ENCODE peak calls at places on chromosomes 2 and 18, in five cellular contexts. M is cortex of kidney; O is effector memory CD4-positive, alpha-beta T cell; L is KG1; W is brain microvascular endothelial cell. B is an unnamed sample.

GRCh38 chr2:99729104-99729503 is 239.3 kb upstream of the REV1 start:
- DNase-seq in M (no peak), O (no peak), L (no peak), W (peak), B (no peak)

GRCh38 chr2:88027709-88028389 is 11.5 kb upstream of the RNU2-63P start:
- DNase-seq in M (no peak), O (no peak), L (no peak), W (no peak), B (no peak)

GRCh38 chr2:56130463-56131070 is 53.2 kb upstream of the CCDC85A start:
- DNase-seq in M (no peak), O (no peak), L (no peak), W (peak), B (no peak)

GRCh38 chr2:128786800-128787478 is 468.3 kb upstream of the HS6ST1 start:
- DNase-seq in M (no peak), O (no peak), L (no peak), W (no peak), B (no peak)

GRCh38 chr2:44936715-44937687 is 4.5 kb upstream of the SIX3 start:
- DNase-seq in M (no peak), O (no peak), L (no peak), W (no peak), B (no peak)

GRCh38 chr2:28567076-28567471 is 71.2 kb downstream of the PLB1 start:
- DNase-seq in M (no peak), O (no peak), L (no peak), W (no peak), B (no peak)

GRCh38 chr2:241798631-241799521 is 10.1 kb upstream of the NEU4 start:
- DNase-seq in M (no peak), O (no peak), L (no peak), W (no peak), B (peak)

GRCh38 chr2:101418704-101419663 is 31.7 kb upstream of the CREG2 start:
- DNase-seq in M (no peak), O (peak), L (no peak), W (peak), B (no peak)

GRCh38 chr18:58222439-58223125 is 178.6 kb downstream of the NEDD4L start:
- DNase-seq in M (no peak), O (no peak), L (no peak), W (no peak), B (no peak)

GRCh38 chr2:75416420-75417342 is 144.1 kb downstream of the EVA1A start:
- DNase-seq in M (no peak), O (no peak), L (no peak), W (no peak), B (no peak)

GRCh38 chr2:26917135-26917836 is 53.2 kb upstream of the MAPRE3 start:
- DNase-seq in M (no peak), O (no peak), L (no peak), W (no peak), B (peak)

GRCh38 chr2:209933499-209934458 is 68.7 kb upstream of the RPE start:
- DNase-seq in M (no peak), O (no peak), L (no peak), W (peak), B (no peak)

GRCh38 chr2:188527701-188528100 is 236.0 kb downstream of the GULP1 start:
- DNase-seq in M (no peak), O (no peak), L (no peak), W (no peak), B (no peak)

GRCh38 chr2:177433402-177433801 is 40.8 kb downstream of the AGPS start:
- DNase-seq in M (no peak), O (no peak), L (no peak), W (no peak), B (no peak)

GRCh38 chr2:147030966-147031760 is 813.7 kb upstream of the ACVR2A start:
- DNase-seq in M (no peak), O (no peak), L (no peak), W (peak), B (no peak)

B was measured in type B pancreatic cell.